ENCODE peak calls at places on chromosomes 13 and 19, in six cellular contexts. N is HCT116, X is GM12878, I is SK-N-SH, G is K562, Y is HepG2. V is an unnamed sample.

GRCh38 chr13:85974604-85975366 is 175.6 kb upstream of the SLITRK6 start:
- DNase-seq in N (no peak), X (no peak), I (no peak), G (no peak), Y (no peak), V (no peak)

GRCh38 chr19:39140195-39140516 is 14.6 kb downstream of the PAK4 start:
- DNase-seq in N (no peak), X (no peak), I (peak; percentile 76), G (no peak), Y (no peak), V (no peak)

GRCh38 chr19:28313633-28314032 is 899.3 kb downstream of the UQCRFS1 start:
- DNase-seq in N (no peak), X (no peak), I (no peak), G (no peak), Y (no peak), V (no peak)

GRCh38 chr19:48964205-48965032 is 690 bp upstream of the FTL start:
- DNase-seq in N (no peak), X (no peak), I (no peak), G (no peak), Y (peak; percentile 34), V (peak; percentile 78)

GRCh38 chr13:81773263-81773662 is 1432.3 kb upstream of the SPRY2 start:
- DNase-seq in N (no peak), X (no peak), I (no peak), G (no peak), Y (no peak), V (no peak)

GRCh38 chr13:75197803-75198202 is 284.2 kb downstream of the TBC1D4 start:
- DNase-seq in N (no peak), X (no peak), I (no peak), G (no peak), Y (no peak), V (no peak)

GRCh38 chr19:42529248-42529764 is 1.0 kb upstream of the CEACAM1 start:
- DNase-seq in N (peak; percentile 31), X (no peak), I (peak; percentile 77), G (peak; percentile 79), Y (peak; percentile 78), V (peak; percentile 49)

GRCh38 chr19:41328157-41328817 is 18.3 kb downstream of the CCDC97 start:
- DNase-seq in N (no peak), X (no peak), I (no peak), G (no peak), Y (no peak), V (no peak)

GRCh38 chr13:91359071-91359470 is 11.6 kb downstream of the MIR17HG start:
- DNase-seq in N (no peak), X (no peak), I (no peak), G (no peak), Y (no peak), V (no peak)

GRCh38 chr13:37621811-37622361 is 23.3 kb upstream of the POSTN start:
- DNase-seq in N (no peak), X (no peak), I (no peak), G (no peak), Y (no peak), V (no peak)

GRCh38 chr19:16628984-16629691 is 1.1 kb upstream of the MED26 start:
- DNase-seq in N (no peak), X (peak; percentile 33), I (peak; percentile 62), G (no peak), Y (no peak), V (no peak)

GRCh38 chr13:43159007-43159406 is 135.6 kb downstream of the DNAJC15 start:
- DNase-seq in N (no peak), X (no peak), I (no peak), G (no peak), Y (no peak), V (no peak)

GRCh38 chr13:101529419-101529818 is 76.9 kb downstream of the ITGBL1 start:
- DNase-seq in N (no peak), X (no peak), I (no peak), G (no peak), Y (no peak), V (no peak)

GRCh38 chr19:35209646-35210045 is 18.9 kb downstream of the FAM187B start:
- DNase-seq in N (no peak), X (no peak), I (no peak), G (no peak), Y (no peak), V (no peak)

GRCh38 chr19:35212241-35212640 is 16.3 kb downstream of the FAM187B start:
- DNase-seq in N (no peak), X (no peak), I (no peak), G (no peak), Y (no peak), V (no peak)

GRCh38 chr19:35214766-35215422 is 13.6 kb downstream of the FAM187B start:
- DNase-seq in N (no peak), X (no peak), I (no peak), G (no peak), Y (no peak), V (no peak)

GRCh38 chr19:35213678-35214632 is 14.6 kb downstream of the FAM187B start:
- DNase-seq in N (peak; percentile 87), X (peak; percentile 93), I (peak; percentile 72), G (no peak), Y (no peak), V (no peak)

GRCh38 chr19:35211545-35212230 is 16.9 kb downstream of the FAM187B start:
- DNase-seq in N (no peak), X (no peak), I (no peak), G (no peak), Y (peak; percentile 13), V (no peak)
- TF ChIP-seq SIN3A in N (no peak), X (no peak), I (no peak), G (no peak), Y (no peak), V (no peak)

DNA sequence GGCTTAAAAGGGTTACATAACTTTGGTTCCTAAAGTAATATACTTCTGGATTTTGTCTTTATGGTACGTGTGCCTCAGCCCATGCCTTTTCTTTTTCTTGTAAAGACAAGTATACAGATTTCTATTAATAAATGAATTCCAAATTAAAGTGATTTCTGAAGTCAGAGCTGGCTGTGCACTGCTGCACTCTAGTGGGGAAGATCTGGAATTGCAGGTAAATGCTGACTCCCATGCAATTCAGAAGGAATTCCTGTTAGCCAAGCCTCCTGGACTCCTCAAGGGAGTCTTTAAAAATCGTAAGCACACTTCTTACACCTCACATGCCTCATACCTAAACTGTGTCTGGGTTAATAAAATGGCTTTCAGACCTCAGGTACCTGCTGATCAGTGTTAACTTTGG is 118.4 kb upstream of the SLC7A1 start:
- DNase-seq in N (peak; percentile 8), X (no peak), I (peak; percentile 33), G (peak; percentile 21), Y (no peak), V (no peak)
- TF ChIP-seq YY1 in N (no peak), X (no peak), I (no peak), G (no peak), Y (no peak), V (no peak)

GRCh38 chr13:40063278-40063698 is 407.8 kb downstream of the COG6 start:
- DNase-seq in N (no peak), X (no peak), I (peak; percentile 52), G (no peak), Y (no peak), V (no peak)
- TF ChIP-seq SIN3A in N (no peak), X (no peak), I (peak; percentile 85), G (no peak), Y (no peak), V (no peak)

DNA sequence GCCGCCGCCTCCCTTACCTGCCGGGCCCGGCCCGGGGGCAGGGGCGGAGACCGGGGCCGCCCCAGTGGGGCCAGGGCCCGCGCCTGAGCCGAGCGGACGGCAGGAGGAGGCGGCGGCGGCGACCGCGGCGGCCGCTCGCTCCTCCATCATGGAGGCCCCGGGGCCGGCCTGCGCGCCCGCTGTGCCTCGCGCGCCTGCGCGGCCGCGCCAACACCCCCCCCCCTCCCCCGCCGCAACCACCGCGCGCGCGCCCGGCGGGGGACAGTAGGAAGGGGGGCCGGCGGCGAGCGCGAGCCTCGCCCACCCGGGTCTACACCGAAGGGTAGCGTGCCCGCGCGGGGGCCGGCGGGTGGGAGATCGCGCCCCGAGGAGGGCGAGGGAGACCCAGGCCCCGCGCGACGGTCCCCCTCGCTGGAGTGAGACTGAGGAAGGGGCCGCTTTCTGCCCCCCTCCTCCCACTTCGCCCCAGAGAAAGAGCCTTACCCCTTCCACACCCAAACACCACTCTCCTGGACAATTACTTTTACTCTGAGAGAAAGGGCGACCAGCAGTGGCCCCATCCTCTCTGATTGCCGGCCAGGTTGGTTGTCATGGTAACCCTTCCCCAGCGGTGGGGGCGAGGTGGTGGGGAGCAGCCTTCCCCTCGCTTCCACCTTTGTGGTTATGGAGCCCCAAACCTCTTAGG is at the start of gene STRN4:
- DNase-seq in N (no peak), X (no peak), I (peak; percentile 99), G (peak; percentile 93), Y (no peak), V (peak; percentile 67)
- TF ChIP-seq YY1 in N (no peak), X (no peak), I (no peak), G (no peak), Y (no peak), V (no peak)

GRCh38 chr13:99989376-99990044 is 7.9 kb downstream of the ZIC2 start:
- DNase-seq in N (no peak), X (no peak), I (peak; percentile 39), G (no peak), Y (no peak), V (peak; percentile 76)

GRCh38 chr13:99990045-99990977 is 8.7 kb downstream of the ZIC2 start:
- DNase-seq in N (no peak), X (no peak), I (peak; percentile 27), G (no peak), Y (no peak), V (no peak)

GRCh38 chr13:99987180-99988047 is 5.8 kb downstream of the ZIC2 start:
- DNase-seq in N (no peak), X (no peak), I (peak; percentile 32), G (no peak), Y (no peak), V (peak; percentile 79)

GRCh38 chr13:99986751-99987150 is 5.2 kb downstream of the ZIC2 start:
- DNase-seq in N (no peak), X (no peak), I (no peak), G (no peak), Y (no peak), V (peak; percentile 46)

GRCh38 chr13:99988469-99989375 is 7.1 kb downstream of the ZIC2 start:
- DNase-seq in N (no peak), X (no peak), I (peak; percentile 39), G (no peak), Y (no peak), V (no peak)
- TF ChIP-seq SIN3A in N (no peak), X (no peak), I (no peak), G (no peak), Y (no peak), V (peak; percentile 20)

GRCh38 chr19:54030895-54031586 is 32.7 kb downstream of the VSTM1 start:
- DNase-seq in N (no peak), X (no peak), I (no peak), G (peak; percentile 11), Y (no peak), V (no peak)

GRCh38 chr19:54024660-54025059 is 33.2 kb downstream of the CACNG6 start:
- DNase-seq in N (no peak), X (no peak), I (no peak), G (no peak), Y (peak; percentile 41), V (no peak)

GRCh38 chr19:54035215-54036178 is 28.2 kb downstream of the VSTM1 start:
- DNase-seq in N (no peak), X (no peak), I (no peak), G (peak; percentile 2), Y (no peak), V (no peak)

GRCh38 chr19:54026656-54027055 is 35.2 kb downstream of the CACNG6 start:
- DNase-seq in N (no peak), X (no peak), I (no peak), G (no peak), Y (no peak), V (no peak)

GRCh38 chr19:54029930-54030490 is 33.7 kb downstream of the VSTM1 start:
- DNase-seq in N (peak; percentile 69), X (no peak), I (peak; percentile 71), G (peak; percentile 63), Y (peak; percentile 72), V (peak; percentile 86)
- TF ChIP-seq YY1 in N (no peak), X (no peak), I (no peak), G (no peak), Y (no peak), V (no peak)